ENCODE peak calls at places on chromosomes 7 and 10, in seven cellular contexts. A is aorta, Z is iris pigment epithelial cell, F is lower lobe of right lung, P is WTC11, L is epithelial cell of prostate, S is A172. I is an unnamed sample.

GRCh38 chr10:99331207-99331803 is 2.1 kb downstream of the CNNM1 start:
- DNase-seq in F (no peak), Z (peak), P (no peak), L (no peak), S (no peak), A (no peak), I (peak)

GRCh38 chr10:121941532-121941931 is 13.7 kb upstream of the ATE1 start:
- DNase-seq in A (no peak), P (no peak), L (no peak), F (no peak), Z (no peak), S (no peak), I (no peak)

GRCh38 chr7:90401989-90402388 is 1.3 kb upstream of the CLDN12 start:
- DNase-seq in F (no peak), Z (peak), S (no peak), A (no peak), L (no peak), P (no peak), I (no peak)

GRCh38 chr7:38934536-38934935 is 25.5 kb upstream of the VPS41 start:
- DNase-seq in Z (peak), A (no peak), S (peak), P (no peak), F (no peak), L (peak), I (peak)

GRCh38 chr7:11540271-11540761 is 291.7 kb downstream of the THSD7A start:
- DNase-seq in F (no peak), P (no peak), Z (peak), L (no peak), S (peak), A (no peak), I (no peak)

GRCh38 chr7:130356121-130356759 is 11.6 kb downstream of the CPA5 start:
- DNase-seq in Z (peak), L (peak), P (peak), A (peak), F (no peak), S (peak), I (peak)

GRCh38 chr7:140866926-140867325 is 57.8 kb downstream of the BRAF start:
- DNase-seq in P (no peak), F (no peak), L (no peak), S (no peak), A (no peak), Z (no peak), I (no peak)

GRCh38 chr7:82729172-82730030 is 285.8 kb upstream of the CACNA2D1 start:
- DNase-seq in F (no peak), P (no peak), A (no peak), L (no peak), S (peak), Z (peak), I (peak)

GRCh38 chr10:104447331-104447730 is 93.7 kb downstream of the CFAP58 start:
- DNase-seq in A (no peak), Z (no peak), S (no peak), F (no peak), P (no peak), L (no peak), I (no peak)

GRCh38 chr7:1359681-1360485 is 99.4 kb downstream of the MICALL2 start:
- DNase-seq in S (no peak), F (peak), P (no peak), L (no peak), Z (no peak), A (peak), I (no peak)

GRCh38 chr10:71262027-71262426 is 49.7 kb downstream of the UNC5B start:
- DNase-seq in A (no peak), Z (no peak), S (no peak), F (no peak), L (no peak), P (no peak), I (no peak)

GRCh38 chr10:588246-589165 is 101.0 kb downstream of the DIP2C start:
- DNase-seq in F (no peak), A (no peak), S (no peak), P (no peak), L (no peak), Z (peak), I (no peak)

GRCh38 chr10:84762754-84763394 is 434.5 kb downstream of the CCSER2 start:
- DNase-seq in S (no peak), Z (no peak), A (no peak), L (no peak), F (no peak), P (peak), I (peak)

GRCh38 chr7:30971840-30972563 is 8.2 kb downstream of the GHRHR start:
- DNase-seq in Z (no peak), A (no peak), F (no peak), P (no peak), L (no peak), S (no peak), I (no peak)

GRCh38 chr7:130394421-130395188 is 14.3 kb downstream of the CPA1 start:
- DNase-seq in A (no peak), S (no peak), L (no peak), Z (no peak), P (no peak), F (no peak), I (no peak)

GRCh38 chr10:53111529-53111928 is 338.9 kb upstream of the MBL2 start:
- DNase-seq in A (no peak), Z (no peak), S (peak), P (no peak), F (no peak), L (no peak), I (no peak)